ENCODE peak calls at places on chromosomes 5 and 9, in seven cellular contexts. W is naive thymus-derived CD4-positive, alpha-beta T cell; P is stimulated activated CD4-positive, alpha-beta T cell treated with anti-CD3 and anti-CD28 coated beads, Interleukin-2, amount 100 ng/mL, for 24 hours; M is keratinocyte; S is left ventricle myocardium inferior; N is substantia nigra; F is effector memory CD8-positive, alpha-beta T cell. Z is an unnamed sample.

GRCh38 chr5:96546120-96546519 is 113.1 kb upstream of the PCSK1 start:
- DNase-seq in N (no peak), F (no peak), P (no peak), S (no peak), W (no peak), M (no peak), Z (no peak)

GRCh38 chr9:107389617-107390071 is 99.9 kb downstream of the KLF4 start:
- DNase-seq in N (no peak), S (peak; percentile 44), M (peak; percentile 36), P (no peak), W (no peak), F (no peak), Z (no peak)

GRCh38 chr5:133461796-133462516 is 150.4 kb downstream of the FSTL4 start:
- DNase-seq in M (no peak), W (no peak), F (no peak), N (no peak), P (no peak), S (no peak), Z (no peak)

GRCh38 chr9:136481558-136481957 is 1.3 kb downstream of the SEC16A start:
- DNase-seq in W (no peak), N (no peak), P (no peak), S (no peak), M (no peak), F (peak; percentile 15), Z (no peak)

GRCh38 chr9:110620726-110621125 is 41.2 kb upstream of the SVEP1 start:
- DNase-seq in S (no peak), N (no peak), P (no peak), F (no peak), W (no peak), M (no peak), Z (no peak)

GRCh38 chr9:95250462-95251058 is 66.9 kb downstream of the FANCC start:
- DNase-seq in N (no peak), F (no peak), S (no peak), W (no peak), P (no peak), M (no peak), Z (no peak)

GRCh38 chr5:108504974-108505373 is 123.1 kb upstream of the FBXL17 start:
- DNase-seq in M (no peak), P (no peak), F (no peak), W (no peak), N (no peak), S (no peak), Z (no peak)

GRCh38 chr9:87217056-87217455 is 269.8 kb upstream of the GAS1 start:
- DNase-seq in M (no peak), W (no peak), N (no peak), S (no peak), P (no peak), F (no peak), Z (no peak)

GRCh38 chr5:42579320-42579719 is 156.1 kb downstream of the GHR start:
- DNase-seq in M (no peak), P (no peak), W (no peak), N (no peak), S (no peak), F (no peak), Z (no peak)

GRCh38 chr5:116361171-116361967 is 213.3 kb downstream of the SEMA6A start:
- DNase-seq in F (no peak), N (no peak), S (peak; percentile 62), P (no peak), M (no peak), W (no peak), Z (no peak)

GRCh38 chr9:12719431-12719830 is 26.2 kb downstream of the TYRP1 start:
- DNase-seq in P (no peak), M (no peak), W (no peak), N (no peak), S (no peak), F (no peak), Z (no peak)

GRCh38 chr9:3398232-3398648 is 127.6 kb downstream of the RFX3 start:
- DNase-seq in W (peak; percentile 48), N (no peak), P (no peak), S (no peak), M (no peak), F (no peak), Z (no peak)

GRCh38 chr5:78649816-78650561 is 1.4 kb upstream of the LHFPL2 start:
- DNase-seq in P (no peak), N (no peak), S (no peak), F (no peak), M (no peak), W (no peak), Z (no peak)

GRCh38 chr5:172235827-172236749 is 42.1 kb downstream of the EFCAB9 start:
- DNase-seq in N (no peak), P (no peak), M (no peak), F (no peak), W (no peak), S (no peak), Z (no peak)

GRCh38 chr5:172833372-172833690 is 720 bp upstream of the ERGIC1 start:
- DNase-seq in N (no peak), S (no peak), P (no peak), W (no peak), M (no peak), F (no peak), Z (no peak)